ENCODE peak calls at places on chromosomes 12 and 14, in ten cellular contexts. U, I, C, E, D, K, O, N, S and X are unnamed samples.

GRCh38 chr12:70936414-70936813 is 15.9 kb upstream of the PTPRR start:
- DNase-seq in E (no peak), U (no peak), K (no peak), D (no peak), N (no peak), S (no peak), I (no peak), O (no peak), C (no peak), X (no peak)

GRCh38 chr14:58783801-58784511 is 146.2 kb downstream of the DACT1 start:
- DNase-seq in C (no peak), S (no peak), N (no peak), D (no peak), I (no peak), O (no peak), E (no peak), U (peak), K (no peak), X (no peak)

GRCh38 chr12:56080556-56081138 is 682 bp downstream of the ERBB3 start:
- DNase-seq in K (peak), U (no peak), S (no peak), D (no peak), C (no peak), E (no peak), O (no peak), I (no peak), N (no peak), X (no peak)

GRCh38 chr12:1030779-1031178 is 39.8 kb downstream of the ERC1 start:
- DNase-seq in C (no peak), I (no peak), U (no peak), K (no peak), O (no peak), N (no peak), D (no peak), S (no peak), E (no peak), X (no peak)

GRCh38 chr12:13146539-13146938 is 43.1 kb upstream of the GSG1 start:
- DNase-seq in K (peak), C (no peak), S (peak), I (no peak), U (no peak), E (no peak), N (no peak), O (no peak), D (peak), X (peak)

GRCh38 chr12:15789215-15790171 is at the start of gene EPS8:
- DNase-seq in E (peak), S (peak), K (peak), O (peak), D (peak), C (peak), U (peak), I (peak), N (peak), X (peak)

GRCh38 chr12:21797539-21797938 is 23.0 kb upstream of the KCNJ8 start:
- DNase-seq in I (no peak), N (no peak), O (no peak), E (no peak), C (no peak), D (no peak), S (no peak), K (no peak), U (peak), X (no peak)

GRCh38 chr12:113232787-113233585 is 11.7 kb downstream of the TPCN1 start:
- DNase-seq in S (peak), O (peak), I (no peak), C (no peak), U (no peak), K (no peak), E (peak), N (peak), D (peak), X (peak)

GRCh38 chr14:83958359-83958758 is 1571.6 kb upstream of the FLRT2 start:
- DNase-seq in U (no peak), E (no peak), S (no peak), N (no peak), I (no peak), C (no peak), O (no peak), D (no peak), K (no peak), X (no peak)

GRCh38 chr12:88960213-88960878 is 380.1 kb upstream of the KITLG start:
- DNase-seq in U (peak), E (no peak), S (no peak), O (no peak), K (no peak), N (no peak), C (no peak), I (no peak), D (no peak), X (no peak)

GRCh38 chr12:28759334-28759733 is 389.7 kb upstream of the FAR2 start:
- DNase-seq in O (no peak), I (no peak), S (no peak), D (no peak), K (no peak), N (no peak), U (peak), E (no peak), C (peak), X (no peak)

GRCh38 chr14:76186318-76187027 is 34.8 kb downstream of the GPATCH2L start:
- DNase-seq in K (no peak), U (no peak), C (no peak), S (no peak), O (no peak), E (no peak), D (no peak), N (no peak), I (no peak), X (no peak)

GRCh38 chr12:101877816-101878811 is 734 bp downstream of the DRAM1 start:
- DNase-seq in D (no peak), K (peak), E (no peak), N (peak), I (no peak), S (peak), C (peak), U (no peak), O (peak), X (peak)

GRCh38 chr12:52020539-52021336 is 14.0 kb downstream of the TAMALIN start:
- DNase-seq in D (no peak), E (peak), S (peak), K (peak), C (peak), I (peak), N (peak), U (peak), O (peak), X (no peak)

GRCh38 chr12:21336656-21337055 is 1.9 kb upstream of the SLCO1A2 start:
- DNase-seq in C (no peak), U (no peak), N (no peak), O (no peak), D (no peak), S (no peak), E (no peak), K (no peak), I (no peak), X (no peak)

GRCh38 chr12:104975621-104976343 is 10.3 kb upstream of the NOPCHAP1 start:
- DNase-seq in C (no peak), O (no peak), S (no peak), I (no peak), K (no peak), U (peak), E (no peak), D (no peak), N (no peak), X (no peak)

GRCh38 chr14:34875031-34875922 is at the start of gene BAZ1A:
- DNase-seq in D (peak), N (peak), O (peak), K (peak), I (peak), C (peak), S (peak), E (peak), U (peak), X (peak)

GRCh38 chr14:34872822-34873590 is 2.2 kb downstream of the BAZ1A start:
- DNase-seq in N (no peak), U (peak), I (no peak), E (no peak), O (no peak), K (peak), D (no peak), C (peak), S (no peak), X (no peak)

GRCh38 chr14:34874386-34875030 is 652 bp downstream of the BAZ1A start:
- DNase-seq in D (peak), K (peak), O (peak), S (peak), C (peak), N (peak), E (peak), U (peak), I (peak), X (peak)

DNA sequence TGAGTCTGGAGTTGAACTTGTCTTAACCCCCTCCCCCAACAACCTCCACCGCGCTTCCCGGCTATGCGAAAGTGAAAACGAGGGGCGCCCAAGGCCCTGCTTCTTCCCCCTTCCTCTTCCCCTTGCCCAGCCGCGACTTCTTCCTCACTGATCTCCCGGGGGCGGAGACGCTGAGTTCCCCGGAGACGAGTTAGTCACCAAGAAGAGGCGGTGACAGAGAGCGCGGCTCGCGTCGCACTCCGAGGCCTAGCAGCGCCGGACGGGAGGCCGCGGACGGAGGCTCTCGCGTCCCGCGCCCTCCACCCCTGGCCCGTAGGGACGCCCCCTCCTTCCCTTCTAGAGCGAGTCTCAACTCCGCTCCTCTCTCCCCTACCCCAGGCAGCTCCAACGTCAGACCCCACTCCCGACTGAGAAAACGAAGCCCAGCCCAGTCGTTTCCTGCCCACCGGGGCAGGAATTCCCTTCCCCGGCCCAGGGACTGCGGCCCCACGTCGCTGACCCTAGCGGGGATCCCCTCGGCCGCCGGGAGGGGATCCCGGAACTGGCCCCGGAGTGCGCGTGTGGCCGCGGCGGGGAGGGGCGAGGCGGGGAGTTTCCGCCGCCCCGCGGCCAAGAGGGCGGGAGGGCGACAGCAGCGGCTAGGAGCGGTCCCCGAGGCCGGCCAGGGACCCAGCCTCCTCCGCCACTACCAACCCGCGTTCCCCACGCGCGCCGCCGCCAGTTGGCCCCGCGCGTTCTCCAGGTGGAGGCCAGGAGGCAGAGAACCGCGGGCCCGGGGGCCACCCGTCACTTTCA is 1.4 kb downstream of the BAZ1A start:
- DNase-seq in N (peak), U (no peak), S (peak), E (peak), K (peak), O (peak), C (peak), D (peak), I (peak), X (peak)
- TF ChIP-seq POLR2A in N (peak), U (peak), S (peak), E (peak), K (peak), O (no peak), C (peak), D (peak), I (peak), X (no peak)

DNA sequence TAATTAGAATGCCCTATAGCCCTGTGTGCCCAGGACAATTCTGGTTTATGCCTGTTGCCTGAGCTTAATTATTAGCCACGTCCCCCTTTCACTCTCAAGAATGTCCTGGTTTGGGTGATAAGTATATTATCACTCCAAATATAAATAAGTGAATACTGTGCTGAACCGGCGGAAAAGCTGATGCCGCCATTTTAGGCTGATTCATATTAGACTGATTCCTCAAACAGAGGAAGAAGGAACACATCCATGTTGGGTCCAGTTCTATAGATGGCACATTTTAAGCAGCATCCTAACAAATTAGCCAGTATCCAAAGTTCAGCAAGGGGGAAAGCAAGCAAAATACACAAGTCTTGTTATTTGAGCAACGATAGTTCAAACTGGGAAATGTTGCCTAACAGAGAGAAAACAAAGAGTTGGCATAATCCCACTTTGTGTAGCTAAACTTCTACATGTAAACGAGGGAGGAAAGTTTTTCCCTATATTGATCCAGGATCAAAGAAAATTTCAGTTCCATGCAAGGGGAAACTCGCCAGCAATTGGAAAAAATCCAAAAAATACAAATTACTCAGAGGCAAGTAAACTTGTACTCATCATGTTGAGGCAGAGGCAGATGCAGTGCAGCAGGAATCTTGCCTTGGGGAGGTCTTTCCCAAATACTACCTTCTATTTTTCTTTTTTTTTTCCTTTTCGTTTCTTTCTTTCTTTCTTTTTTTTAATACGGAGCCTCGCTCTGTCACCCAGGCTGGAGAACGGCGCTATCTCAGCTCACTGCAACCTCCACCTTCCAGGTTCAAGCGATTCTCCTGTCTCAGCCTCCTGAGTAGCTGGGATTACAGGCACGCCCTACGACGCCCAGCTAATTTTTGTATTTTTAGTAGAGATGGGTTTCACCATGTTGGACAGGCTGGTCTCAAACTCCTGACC is 96.2 kb downstream of the ITPR2 start:
- DNase-seq in S (no peak), D (no peak), N (no peak), E (no peak), I (no peak), U (peak), C (no peak), K (peak), O (no peak), X (no peak)
- TF ChIP-seq POLR2A in S (no peak), D (no peak), N (no peak), E (no peak), I (no peak), U (no peak), C (no peak), K (no peak), O (no peak), X (no peak)

DNA sequence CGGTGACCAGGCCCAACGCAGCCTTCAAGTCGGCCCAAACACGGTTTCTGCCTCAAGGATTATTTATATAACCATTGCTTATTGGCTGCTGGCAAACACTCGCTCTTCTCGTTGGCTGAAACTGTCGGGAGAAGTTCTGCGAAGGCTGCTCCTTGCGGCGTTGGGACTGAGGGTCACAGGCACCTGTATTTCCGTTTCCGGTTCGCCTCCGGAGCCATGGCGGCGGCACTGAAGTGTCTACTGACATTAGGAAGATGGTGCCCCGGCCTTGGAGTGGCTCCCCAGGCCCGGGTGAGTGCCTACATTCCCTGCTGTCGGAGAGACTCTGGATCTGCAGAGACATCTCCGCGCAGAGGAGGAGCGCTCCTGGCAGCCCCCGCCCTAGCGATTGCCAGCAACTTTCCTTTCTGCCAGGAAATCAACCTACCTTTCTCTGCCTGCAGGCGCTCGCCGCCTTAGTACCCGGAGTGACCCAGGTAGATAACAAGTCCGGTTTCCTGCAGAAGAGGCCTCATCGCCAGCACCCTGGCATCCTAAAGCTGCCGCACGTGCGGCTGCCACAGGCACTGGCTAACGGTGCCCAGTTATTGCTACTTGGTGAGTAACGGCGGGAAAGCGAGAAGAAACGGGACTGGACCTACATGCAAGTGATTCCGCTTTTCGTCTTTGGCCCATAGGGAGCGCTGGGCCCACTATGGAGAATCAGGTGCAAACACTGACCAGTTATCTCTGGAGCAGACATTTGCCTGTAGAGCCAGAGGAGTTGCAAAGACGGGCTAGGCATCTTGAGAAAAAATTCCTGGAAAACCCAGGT is at the start of gene METTL17:
- DNase-seq in C (peak), E (peak), K (peak), N (peak), D (peak), O (peak), U (peak), I (peak), S (peak), X (peak)
- TF ChIP-seq POLR2A in C (peak), E (no peak), K (no peak), N (peak), D (peak), O (no peak), U (peak), I (peak), S (peak), X (no peak)

GRCh38 chr12:109477185-109477962 is at the start of the genes KCTD10 and UBE3B:
- DNase-seq in D (peak), K (peak), E (peak), C (peak), I (peak), S (peak), O (peak), N (peak), U (peak), X (peak)
- TF ChIP-seq POLR2A in D (peak), K (no peak), E (peak), C (peak), I (peak), S (peak), O (no peak), N (peak), U (peak), X (no peak)

GRCh38 chr12:117120787-117121186 is 21.6 kb upstream of the TESC start:
- DNase-seq in U (no peak), K (no peak), D (no peak), O (no peak), E (no peak), S (no peak), N (no peak), I (no peak), C (no peak), X (no peak)
- TF ChIP-seq POLR2A in U (no peak), K (no peak), D (no peak), O (no peak), E (no peak), S (no peak), N (no peak), I (no peak), C (no peak), X (no peak)

DNA sequence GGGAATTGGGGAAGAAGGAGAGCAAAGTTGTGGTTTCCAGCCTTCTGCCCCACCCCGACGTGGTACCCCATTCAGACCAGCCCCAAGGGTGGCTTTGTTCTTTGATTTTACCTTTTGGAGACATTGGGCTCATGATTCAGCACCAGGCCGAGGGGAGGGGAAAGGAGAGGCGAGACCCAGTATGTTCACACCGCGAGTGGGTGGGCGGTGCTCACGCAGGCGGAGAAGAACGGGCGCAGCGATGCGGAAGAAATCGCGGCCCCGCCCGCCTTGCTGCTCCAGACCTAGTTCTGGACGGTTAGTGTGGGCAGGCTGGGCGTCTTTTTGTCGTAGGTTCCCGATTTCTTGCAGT is 960 bp downstream of the ATL1 start:
- DNase-seq in S (peak), C (peak), K (peak), U (peak), E (peak), I (peak), N (peak), O (peak), D (peak), X (peak)
- TF ChIP-seq POLR2A in S (no peak), C (peak), K (no peak), U (peak), E (no peak), I (peak), N (no peak), O (no peak), D (no peak), X (no peak)

GRCh38 chr12:67735868-67736267 is 87.3 kb downstream of the DYRK2 start:
- DNase-seq in E (no peak), O (no peak), U (no peak), C (no peak), S (no peak), I (no peak), D (no peak), K (no peak), N (peak), X (no peak)
- TF ChIP-seq POLR2A in E (no peak), O (no peak), U (no peak), C (no peak), S (no peak), I (no peak), D (no peak), K (no peak), N (no peak), X (no peak)

GRCh38 chr12:49706351-49707126 is 666 bp downstream of the FMNL3 start:
- DNase-seq in C (no peak), U (peak), D (no peak), I (peak), S (peak), N (peak), O (peak), K (peak), E (no peak), X (peak)
- TF ChIP-seq POLR2A in C (no peak), U (no peak), D (no peak), I (no peak), S (no peak), N (no peak), O (no peak), K (no peak), E (no peak), X (no peak)